ENCODE peak calls at places on chromosome 13, in ten cellular contexts. K is neural crest cell; Z is CD4-positive, alpha-beta T cell; T is AG09319; D is heart right ventricle; V is IMR-90; J is thoracic aorta; S is right lobe of liver; R is right atrium auricular region; H is cardiac muscle cell. W is an unnamed sample.

GRCh38 chr13:40692946-40693345 is 26.5 kb upstream of the FOXO1 start:
- DNase-seq in R (no peak), Z (no peak), H (peak), T (no peak), S (no peak), K (no peak), V (no peak), D (no peak), J (no peak), W (no peak)

GRCh38 chr13:113486698-113487097 is 3.8 kb downstream of the DCUN1D2 start:
- DNase-seq in R (no peak), V (no peak), H (no peak), K (no peak), J (no peak), S (no peak), D (no peak), Z (no peak), T (no peak), W (no peak)

GRCh38 chr13:52703482-52703881 is 36.1 kb downstream of the CNMD start:
- DNase-seq in V (no peak), H (no peak), Z (no peak), T (no peak), D (no peak), K (no peak), S (no peak), R (no peak), J (no peak), W (no peak)

GRCh38 chr13:31765441-31765840 is 26.1 kb downstream of the RXFP2 start:
- DNase-seq in J (no peak), V (peak), D (no peak), K (no peak), S (no peak), H (peak), Z (no peak), T (no peak), R (no peak), W (no peak)

GRCh38 chr13:96898212-96898611 is 96.1 kb downstream of the OXGR1 start:
- DNase-seq in Z (no peak), S (no peak), T (no peak), D (no peak), K (no peak), J (no peak), H (peak), V (no peak), R (no peak), W (no peak)

GRCh38 chr13:40672310-40673060 is 6.0 kb upstream of the FOXO1 start:
- DNase-seq in K (no peak), T (peak), D (no peak), V (peak), S (no peak), H (peak), Z (no peak), J (no peak), R (no peak), W (peak)

GRCh38 chr13:80297094-80297493 is 43.8 kb downstream of the SPRY2 start:
- DNase-seq in Z (no peak), K (no peak), V (no peak), H (no peak), T (no peak), D (no peak), S (no peak), J (no peak), R (no peak), W (no peak)

GRCh38 chr13:86298741-86299140 is 499.5 kb upstream of the SLITRK6 start:
- DNase-seq in H (no peak), K (no peak), R (no peak), S (no peak), D (no peak), J (no peak), Z (no peak), V (no peak), T (no peak), W (no peak)

GRCh38 chr13:87527036-87527435 is 144.1 kb upstream of the SLITRK5 start:
- DNase-seq in D (no peak), J (no peak), H (no peak), Z (no peak), S (no peak), V (no peak), K (no peak), R (no peak), T (no peak), W (no peak)

GRCh38 chr13:63625869-63626268 is 2210.2 kb upstream of the PCDH20 start:
- DNase-seq in S (no peak), V (peak), T (no peak), D (no peak), K (no peak), R (no peak), H (no peak), Z (no peak), J (no peak), W (no peak)

GRCh38 chr13:112875627-112876026 is 93.4 kb upstream of the MCF2L start:
- DNase-seq in K (no peak), J (no peak), Z (no peak), R (no peak), T (no peak), V (no peak), S (peak), D (no peak), H (no peak), W (no peak)

GRCh38 chr13:29434217-29434940 is 161.1 kb downstream of the SLC7A1 start:
- DNase-seq in V (no peak), Z (no peak), J (no peak), D (no peak), H (no peak), S (no peak), K (no peak), R (no peak), T (no peak), W (no peak)

GRCh38 chr13:44306401-44307192 is 67.0 kb upstream of the SERP2 start:
- DNase-seq in S (peak), J (no peak), R (peak), T (peak), V (peak), Z (no peak), D (peak), H (peak), K (peak), W (peak)

GRCh38 chr13:101424381-101425155 is 8.3 kb upstream of the NALCN start:
- DNase-seq in K (no peak), H (peak), S (no peak), R (no peak), D (no peak), V (peak), J (no peak), T (no peak), Z (no peak), W (peak)

GRCh38 chr13:59846845-59847620 is 316.7 kb downstream of the DIAPH3 start:
- DNase-seq in S (no peak), Z (no peak), D (no peak), K (no peak), H (peak), R (no peak), V (no peak), J (no peak), T (no peak), W (no peak)

GRCh38 chr13:76892488-76892887 is 6.3 kb upstream of the KCTD12 start:
- DNase-seq in T (no peak), J (no peak), R (no peak), D (no peak), K (no peak), V (no peak), S (no peak), Z (no peak), H (no peak), W (no peak)

GRCh38 chr13:50712882-50713281 is 130.6 kb downstream of the DLEU7 start:
- DNase-seq in R (no peak), T (no peak), V (no peak), S (no peak), Z (no peak), D (no peak), H (no peak), J (no peak), K (no peak), W (no peak)

GRCh38 chr13:36251528-36251927 is 37.2 kb upstream of the SOHLH2 start:
- DNase-seq in Z (no peak), S (no peak), K (no peak), V (no peak), J (no peak), D (no peak), H (peak), R (no peak), T (no peak), W (no peak)

GRCh38 chr13:51643114-51643881 is 59.0 kb downstream of the WDFY2 start:
- DNase-seq in V (peak), S (no peak), D (no peak), Z (no peak), H (peak), R (no peak), J (no peak), T (no peak), K (no peak), W (no peak)

GRCh38 chr13:84455143-84455905 is 573.0 kb upstream of the SLITRK1 start:
- DNase-seq in H (no peak), T (no peak), Z (no peak), D (no peak), S (no peak), J (no peak), K (no peak), V (no peak), R (no peak), W (no peak)
- TF ChIP-seq CTCF in H (peak), T (no peak), Z (no peak), D (no peak), S (no peak), J (no peak), K (peak), V (no peak), R (no peak), W (no peak)

GRCh38 chr13:99269627-99270252 is 11.6 kb upstream of the GPR18 start:
- DNase-seq in Z (peak), K (no peak), H (peak), D (no peak), J (no peak), R (no peak), S (no peak), V (peak), T (no peak), W (no peak)
- TF ChIP-seq CTCF in Z (peak), K (peak), H (peak), D (peak), J (peak), R (peak), S (peak), V (peak), T (peak), W (no peak)

DNA sequence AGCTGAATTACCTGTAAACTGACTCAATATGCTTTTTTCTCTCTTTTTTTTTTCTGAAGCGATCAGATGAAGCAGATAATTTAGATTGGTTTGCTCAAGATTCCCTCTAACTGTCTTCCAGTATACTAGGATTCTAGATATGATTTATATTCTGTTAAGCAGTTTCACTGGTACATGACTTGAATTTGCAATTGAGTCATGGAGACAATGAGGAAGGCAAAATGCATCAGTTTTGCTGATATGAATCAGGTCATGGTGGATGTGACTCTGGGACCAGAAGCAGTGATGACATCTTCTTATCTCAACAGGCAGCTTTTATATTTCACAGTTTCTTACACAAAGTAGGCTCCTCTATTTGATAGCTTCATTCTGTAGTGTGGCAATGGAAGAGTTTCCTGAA is 703.3 kb downstream of the SLITRK6 start:
- DNase-seq in R (no peak), D (no peak), S (no peak), K (no peak), Z (no peak), H (no peak), J (no peak), T (no peak), V (no peak), W (no peak)
- TF ChIP-seq CTCF in R (no peak), D (no peak), S (no peak), K (no peak), Z (no peak), H (no peak), J (no peak), T (no peak), V (no peak), W (no peak)

GRCh38 chr13:77919351-77920294 is 992 bp upstream of the EDNRB start:
- DNase-seq in R (peak), S (peak), Z (no peak), V (peak), H (peak), T (no peak), J (no peak), D (peak), K (peak), W (no peak)

GRCh38 chr13:77915676-77916075 is 3.0 kb downstream of the EDNRB start:
- DNase-seq in S (no peak), H (no peak), Z (no peak), T (no peak), D (no peak), V (no peak), J (no peak), K (no peak), R (no peak), W (no peak)

GRCh38 chr13:77916481-77916880 is 2.1 kb downstream of the EDNRB start:
- DNase-seq in S (no peak), J (no peak), D (no peak), T (no peak), K (no peak), R (no peak), V (no peak), Z (no peak), H (no peak), W (no peak)

GRCh38 chr13:77918391-77919261 is at the start of gene EDNRB:
- DNase-seq in Z (no peak), J (no peak), T (no peak), R (peak), V (peak), S (peak), D (peak), K (peak), H (peak), W (no peak)
- TF ChIP-seq CTCF in Z (no peak), J (no peak), T (peak), R (peak), V (no peak), S (no peak), D (no peak), K (no peak), H (peak), W (no peak)

W was measured in Calu3.